ENCODE peak calls at places on chromosome 9, in eight cellular contexts. U, P, H, A, E, Q, X and O are unnamed samples.

GRCh38 chr9:136488247-136489214 is 5.7 kb upstream of the SEC16A start:
- DNase-seq in A (no peak), H (no peak), P (peak), E (peak), Q (no peak), U (peak), X (peak), O (peak)

GRCh38 chr9:121992571-121993212 is 100.4 kb downstream of the TTLL11 start:
- DNase-seq in A (peak), H (peak), E (peak), X (peak), P (peak), Q (no peak), U (peak), O (no peak)

GRCh38 chr9:82934949-82935348 is 128.0 kb downstream of the RASEF start:
- DNase-seq in Q (no peak), U (no peak), X (peak), A (no peak), H (peak), E (no peak), P (peak), O (no peak)

GRCh38 chr9:126756876-126757415 is 47.9 kb upstream of the ZBTB43 start:
- DNase-seq in E (no peak), Q (no peak), A (no peak), H (no peak), X (no peak), P (no peak), U (no peak), O (no peak)

GRCh38 chr9:3331801-3332200 is 194.0 kb downstream of the RFX3 start:
- DNase-seq in P (peak), Q (no peak), A (no peak), E (no peak), X (peak), U (no peak), H (no peak), O (no peak)

GRCh38 chr9:123039617-123040219 is 6.3 kb downstream of the GPR21 start:
- DNase-seq in U (no peak), Q (no peak), X (no peak), A (no peak), P (no peak), H (no peak), E (no peak), O (no peak)

GRCh38 chr9:133758228-133758627 is 20.1 kb upstream of the SARDH start:
- DNase-seq in P (no peak), X (no peak), H (no peak), Q (no peak), A (no peak), U (no peak), E (no peak), O (no peak)

GRCh38 chr9:105835721-105836120 is 141.4 kb downstream of the TMEM38B start:
- DNase-seq in H (no peak), X (no peak), U (no peak), P (no peak), Q (no peak), E (no peak), A (no peak), O (no peak)

GRCh38 chr9:123335227-123335985 is 20.6 kb upstream of the CRB2 start:
- DNase-seq in P (peak), E (no peak), Q (no peak), H (peak), U (no peak), A (no peak), X (peak), O (no peak)

GRCh38 chr9:13804532-13804931 is 509.4 kb downstream of the NFIB start:
- DNase-seq in X (peak), E (peak), U (no peak), P (peak), H (no peak), A (no peak), Q (no peak), O (no peak)

GRCh38 chr9:99103505-99103904 is 1.4 kb upstream of the TGFBR1 start:
- DNase-seq in P (no peak), E (no peak), X (no peak), A (no peak), Q (no peak), U (no peak), H (no peak), O (no peak)

GRCh38 chr9:69122086-69122390 is 52.0 kb upstream of the TJP2 start:
- DNase-seq in P (peak), U (peak), H (no peak), A (peak), X (peak), E (peak), Q (no peak), O (peak)

GRCh38 chr9:112380771-112381181 is 868 bp downstream of the HSDL2 start:
- DNase-seq in A (no peak), X (peak), U (no peak), P (peak), Q (no peak), E (no peak), H (no peak), O (no peak)

GRCh38 chr9:94016744-94017143 is 61.6 kb upstream of the BARX1 start:
- DNase-seq in A (no peak), P (no peak), H (no peak), E (no peak), X (no peak), Q (no peak), U (no peak), O (no peak)